ENCODE peak calls at places on chromosomes 6 and 20, in nine cellular contexts. T is H4; F is osteocyte; B is HCEC 1CT; D is CD8-positive, alpha-beta T cell; A is T follicular helper cell; J is KG1; R is tibial nerve; X is stimulated activated naive B cell treated with anti-CD40 and anti-IgM and Interleukin-4, amounts not matched to agents 10 μg/mL and 1 μg/mL and 100 μg/mL, for 72 hours. L is an unnamed sample.

GRCh38 chr6:17472653-17473183 is 79.3 kb downstream of the CAP2 start:
- DNase-seq in B (no peak), D (no peak), A (no peak), F (peak; percentile 11), X (no peak), J (no peak), T (no peak), R (no peak), L (no peak)

GRCh38 chr6:167551634-167552630 is 227.0 kb downstream of the TTLL2 start:
- DNase-seq in D (no peak), B (no peak), J (no peak), T (no peak), F (no peak), X (no peak), A (no peak), R (no peak), L (no peak)

GRCh38 chr6:8958894-8959511 is 523.7 kb upstream of the SLC35B3 start:
- DNase-seq in D (no peak), F (no peak), T (peak; percentile 80), A (no peak), X (no peak), B (no peak), J (no peak), R (no peak), L (no peak)

GRCh38 chr6:127173541-127173940 is 55.1 kb downstream of the RSPO3 start:
- DNase-seq in T (no peak), J (no peak), B (no peak), D (no peak), R (no peak), F (no peak), A (no peak), X (no peak), L (no peak)

GRCh38 chr20:44967207-44967807 is 995 bp downstream of the STK4 start:
- DNase-seq in D (no peak), T (no peak), B (peak; percentile 46), J (no peak), F (no peak), A (peak; percentile 33), R (no peak), X (peak; percentile 18), L (no peak)

GRCh38 chr6:51866867-51867266 is 220.5 kb downstream of the PKHD1 start:
- DNase-seq in B (no peak), J (no peak), F (no peak), A (no peak), X (no peak), D (no peak), T (no peak), R (no peak), L (no peak)

GRCh38 chr6:106509420-106510089 is 119.7 kb downstream of the RTN4IP1 start:
- DNase-seq in D (no peak), T (no peak), F (no peak), A (no peak), J (no peak), X (peak; percentile 26), R (no peak), B (peak; percentile 76), L (no peak)

GRCh38 chr6:151044465-151045441 is 179.3 kb downstream of the MTHFD1L start:
- DNase-seq in T (peak; percentile 71), J (no peak), B (no peak), D (no peak), F (peak; percentile 87), X (no peak), R (peak; percentile 62), A (no peak), L (peak; percentile 85)

GRCh38 chr6:74087898-74088297 is 391.9 kb downstream of the CD109 start:
- DNase-seq in J (no peak), B (peak; percentile 31), A (no peak), R (no peak), D (no peak), F (no peak), T (peak; percentile 31), X (no peak), L (no peak)

GRCh38 chr6:165858571-165858970 is 195.5 kb upstream of the PDE10A start:
- DNase-seq in J (no peak), T (peak; percentile 14), R (no peak), X (no peak), B (no peak), D (no peak), F (no peak), A (no peak), L (no peak)

GRCh38 chr20:18856873-18857272 is 43.3 kb downstream of the SCP2D1 start:
- DNase-seq in R (no peak), D (no peak), T (no peak), X (no peak), A (no peak), F (peak; percentile 46), B (no peak), J (no peak), L (no peak)

GRCh38 chr6:85975957-85976356 is 333.3 kb upstream of the SYNCRIP start:
- DNase-seq in R (no peak), T (no peak), D (no peak), B (no peak), X (no peak), A (no peak), J (no peak), F (no peak), L (no peak)

GRCh38 chr6:158801655-158802294 is 17.4 kb downstream of the EZR start:
- DNase-seq in X (no peak), F (no peak), R (peak; percentile 58), D (no peak), T (no peak), J (no peak), B (no peak), A (no peak), L (no peak)

GRCh38 chr6:85425997-85426396 is 23.9 kb upstream of the NT5E start:
- DNase-seq in F (no peak), X (no peak), D (no peak), J (no peak), B (no peak), T (no peak), R (no peak), A (no peak), L (no peak)

GRCh38 chr6:157380458-157380778 is 572 bp upstream of the ZDHHC14 start:
- DNase-seq in X (no peak), R (no peak), A (no peak), D (no peak), B (no peak), J (no peak), F (no peak), T (no peak), L (no peak)

GRCh38 chr6:132062626-132063025 is 111.5 kb upstream of the CCN2 start:
- DNase-seq in F (no peak), A (no peak), B (no peak), D (no peak), J (no peak), R (no peak), T (no peak), X (no peak), L (no peak)

GRCh38 chr20:29876911-29877285 is 1380.6 kb upstream of the DEFB115 start:
- DNase-seq in F (peak; percentile 89), D (no peak), T (no peak), B (no peak), R (no peak), A (no peak), X (no peak), J (no peak), L (no peak)

GRCh38 chr20:32470025-32470861 is 112.1 kb downstream of the ASXL1 start:
- DNase-seq in D (no peak), X (no peak), R (no peak), T (no peak), F (no peak), B (peak; percentile 37), A (no peak), J (peak; percentile 43), L (no peak)

GRCh38 chr6:127586372-127586771 is 9.4 kb downstream of the C6orf58 start:
- DNase-seq in B (no peak), R (no peak), D (no peak), F (no peak), J (no peak), X (no peak), T (no peak), A (no peak), L (no peak)

GRCh38 chr20:19907326-19908056 is 109.7 kb upstream of the NAA20 start:
- DNase-seq in D (no peak), T (no peak), F (no peak), B (no peak), X (no peak), R (no peak), J (no peak), A (no peak), L (no peak)

GRCh38 chr6:128098000-128098581 is 197.2 kb upstream of the THEMIS start:
- DNase-seq in B (no peak), T (no peak), X (no peak), J (no peak), D (no peak), A (no peak), R (no peak), F (no peak), L (no peak)

GRCh38 chr6:123808556-123808955 is 4.9 kb downstream of the NKAIN2 start:
- DNase-seq in X (no peak), R (no peak), F (no peak), D (no peak), T (peak; percentile 27), J (peak; percentile 50), A (no peak), B (no peak), L (no peak)

GRCh38 chr6:45387236-45387635 is 9.5 kb upstream of the SUPT3H start:
- DNase-seq in F (no peak), B (peak; percentile 55), A (no peak), T (no peak), R (no peak), X (no peak), J (no peak), D (no peak), L (no peak)

GRCh38 chr20:13008761-13009681 is at the start of gene SPTLC3:
- DNase-seq in F (no peak), X (peak; percentile 0), J (no peak), T (peak; percentile 68), R (peak; percentile 51), A (no peak), D (no peak), B (peak; percentile 38), L (peak; percentile 75)

GRCh38 chr20:52200870-52201269 is 9.3 kb upstream of the ZFP64 start:
- DNase-seq in D (no peak), X (no peak), T (no peak), A (no peak), F (no peak), B (no peak), R (no peak), J (no peak), L (no peak)

L was measured in coronary artery.